ENCODE peak calls at places on chromosomes 2 and 18, in four cellular contexts. L is Caco-2, K is iPS DF 19.7, P is AG04450. S is an unnamed sample.

GRCh38 chr18:5456577-5457466 is 87.0 kb downstream of the EPB41L3 start:
- DNase-seq in L (no peak), K (no peak), P (no peak), S (peak; percentile 88)

GRCh38 chr2:169664978-169665930 is 29.0 kb downstream of the CFAP210 start:
- DNase-seq in L (no peak), K (no peak), P (no peak), S (no peak)

GRCh38 chr2:170715062-170715931 is at the start of gene SP5:
- DNase-seq in L (peak; percentile 95), K (peak; percentile 65), P (peak; percentile 4), S (no peak)

GRCh38 chr2:106990307-106990706 is 104.3 kb upstream of the ST6GAL2 start:
- DNase-seq in L (no peak), K (no peak), P (peak; percentile 44), S (no peak)

GRCh38 chr2:203809084-203809521 is 58.5 kb upstream of the CTLA4 start:
- DNase-seq in L (no peak), K (no peak), P (no peak), S (no peak)

GRCh38 chr2:166211079-166211478 is 83.3 kb upstream of the SCN1A start:
- DNase-seq in L (no peak), K (no peak), P (no peak), S (no peak)

GRCh38 chr2:9462313-9462712 is 12.0 kb upstream of the IAH1 start:
- DNase-seq in L (no peak), K (no peak), P (no peak), S (no peak)

GRCh38 chr2:186842373-186842772 is 6.6 kb downstream of the ZSWIM2 start:
- DNase-seq in L (no peak), K (no peak), P (no peak), S (no peak)

GRCh38 chr2:168614291-168615018 is 158.4 kb downstream of the CERS6 start:
- DNase-seq in L (no peak), K (no peak), P (no peak), S (no peak)

GRCh38 chr2:44155577-44156446 is 12.9 kb upstream of the PPM1B start:
- DNase-seq in L (no peak), K (no peak), P (no peak), S (peak; percentile 73)

GRCh38 chr2:98869272-98869641 is 66.8 kb downstream of the CRACDL start:
- DNase-seq in L (peak; percentile 50), K (no peak), P (no peak), S (peak; percentile 52)

GRCh38 chr2:117308861-117309770 is 505.4 kb upstream of the DDX18 start:
- DNase-seq in L (no peak), K (no peak), P (no peak), S (no peak)

GRCh38 chr2:182821172-182821571 is 45.3 kb downstream of the FRZB start:
- DNase-seq in L (no peak), K (no peak), P (no peak), S (no peak)

GRCh38 chr2:231917280-231918088 is 8.7 kb downstream of the NPPC start:
- DNase-seq in L (no peak), K (no peak), P (no peak), S (no peak)

GRCh38 chr2:46983065-46983801 is 67.6 kb upstream of the MCFD2 start:
- DNase-seq in L (no peak), K (no peak), P (no peak), S (no peak)

GRCh38 chr18:5167827-5168226 is 29.2 kb downstream of the AKAIN1 start:
- DNase-seq in L (no peak), K (no peak), P (no peak), S (no peak)

GRCh38 chr18:48306838-48307237 is 102.3 kb downstream of the ZBTB7C start:
- DNase-seq in L (no peak), K (no peak), P (no peak), S (no peak)

GRCh38 chr2:236610991-236611821 is 41.6 kb downstream of the ACKR3 start:
- DNase-seq in L (no peak), K (no peak), P (no peak), S (no peak)

GRCh38 chr2:150125708-150126107 is 361.8 kb downstream of the RND3 start:
- DNase-seq in L (no peak), K (no peak), P (no peak), S (no peak)

GRCh38 chr2:215880970-215881369 is 132.4 kb downstream of the MREG start:
- DNase-seq in L (no peak), K (no peak), P (no peak), S (no peak)

GRCh38 chr18:46253498-46253897 is 149.3 kb downstream of the HAUS1 start:
- DNase-seq in L (no peak), K (no peak), P (no peak), S (no peak)

GRCh38 chr18:5693637-5694175 is 149.9 kb upstream of the EPB41L3 start:
- DNase-seq in L (no peak), K (no peak), P (no peak), S (no peak)

GRCh38 chr2:176428943-176429469 is 159.8 kb downstream of the MTX2 start:
- DNase-seq in L (no peak), K (no peak), P (no peak), S (no peak)

GRCh38 chr2:204436267-204436666 is 109.0 kb upstream of the PARD3B start:
- DNase-seq in L (no peak), K (no peak), P (no peak), S (peak; percentile 41)

GRCh38 chr2:20390524-20391123 is 40.0 kb upstream of the PUM2 start:
- DNase-seq in L (no peak), K (no peak), P (no peak), S (no peak)

GRCh38 chr18:63924551-63924950 is 16.8 kb downstream of the SERPINB10 start:
- DNase-seq in L (no peak), K (no peak), P (no peak), S (peak; percentile 18)

GRCh38 chr2:219441451-219442205 is 7.0 kb downstream of the SPEG start:
- DNase-seq in L (peak; percentile 69), K (no peak), P (no peak), S (no peak)

GRCh38 chr18:10436160-10436559 is 18.3 kb upstream of the APCDD1 start:
- DNase-seq in L (no peak), K (no peak), P (no peak), S (no peak)

GRCh38 chr2:151842830-151843668 is 14.8 kb upstream of the ARL5A start:
- DNase-seq in L (no peak), K (no peak), P (no peak), S (no peak)

GRCh38 chr2:239726091-239726591 is 299.0 kb downstream of the NDUFA10 start:
- DNase-seq in L (no peak), K (no peak), P (no peak), S (no peak)

S was measured in retinal pigment epithelial cell.